ENCODE peak calls at places on chromosomes 16 and 17, in seven cellular contexts. Q is GM12878, W is A549, Z is HCT116, G is K562, H is HepG2, A is H1. E is an unnamed sample.

GRCh38 chr17:50935201-50936124 is 69.3 kb upstream of the TOB1 start:
- DNase-seq in A (no peak), G (no peak), H (peak; percentile 63), Q (no peak), Z (no peak), W (peak; percentile 97), E (no peak)

GRCh38 chr16:84788968-84789371 is 30.8 kb upstream of the CRISPLD2 start:
- DNase-seq in Z (no peak), Q (no peak), G (no peak), A (no peak), H (no peak), W (no peak), E (no peak)

GRCh38 chr17:41530062-41531048 is 2.2 kb upstream of the KRT19 start:
- DNase-seq in Z (peak; percentile 86), Q (no peak), G (peak; percentile 88), W (peak; percentile 89), H (peak; percentile 85), A (no peak), E (peak; percentile 90)

GRCh38 chr17:80512233-80512632 is 32.4 kb upstream of the RPTOR start:
- DNase-seq in A (no peak), H (no peak), W (peak; percentile 70), G (no peak), Z (no peak), Q (no peak), E (no peak)

GRCh38 chr17:77798481-77798880 is 160.0 kb upstream of the TNRC6C start:
- DNase-seq in A (no peak), W (no peak), G (no peak), Z (no peak), Q (no peak), H (no peak), E (no peak)

GRCh38 chr16:71409038-71409775 is 32.6 kb downstream of the TLE7 start:
- DNase-seq in A (no peak), H (no peak), G (no peak), Z (no peak), W (no peak), Q (no peak), E (no peak)

GRCh38 chr17:27846042-27846655 is 45.8 kb upstream of the NOS2 start:
- DNase-seq in Z (no peak), A (no peak), H (no peak), Q (no peak), G (no peak), W (no peak), E (no peak)

GRCh38 chr16:89261691-89262563 is 44.4 kb downstream of the ZNF778 start:
- DNase-seq in Z (no peak), W (no peak), Q (no peak), G (no peak), H (peak; percentile 62), A (no peak), E (no peak)

GRCh38 chr16:67967183-67967955 is 1.1 kb downstream of the SLC12A4 start:
- DNase-seq in Q (no peak), G (no peak), Z (no peak), A (no peak), H (no peak), W (no peak), E (peak; percentile 37)

GRCh38 chr17:71741836-71742235 is 379.0 kb upstream of the SOX9 start:
- DNase-seq in A (no peak), G (no peak), Q (no peak), W (no peak), H (no peak), Z (no peak), E (no peak)

GRCh38 chr17:44354582-44355309 is 8.9 kb downstream of the FAM171A2 start:
- DNase-seq in Q (no peak), G (peak; percentile 17), A (no peak), H (no peak), Z (no peak), W (no peak), E (no peak)

GRCh38 chr17:15432807-15433547 is 34.4 kb downstream of the CDRT4 start:
- DNase-seq in Q (no peak), W (no peak), G (no peak), Z (no peak), A (no peak), H (peak; percentile 97), E (no peak)

GRCh38 chr17:45150911-45151809 is 2.9 kb downstream of the HEXIM1 start:
- DNase-seq in Q (no peak), H (no peak), W (no peak), G (no peak), A (no peak), Z (no peak), E (peak; percentile 51)

GRCh38 chr17:49260011-49260921 is 29.7 kb upstream of the PHOSPHO1 start:
- DNase-seq in H (peak; percentile 35), Q (no peak), Z (peak; percentile 84), W (peak; percentile 85), G (peak; percentile 74), A (no peak), E (peak; percentile 87)

GRCh38 chr17:46885956-46886663 is 34.7 kb downstream of the WNT9B start:
- DNase-seq in Z (no peak), Q (no peak), W (no peak), A (no peak), G (no peak), H (no peak), E (no peak)

GRCh38 chr16:8572919-8573724 is 17.2 kb downstream of the TMEM114 start:
- DNase-seq in A (no peak), H (peak; percentile 61), Q (no peak), Z (peak; percentile 29), W (peak; percentile 38), G (peak; percentile 31), E (no peak)

DNA sequence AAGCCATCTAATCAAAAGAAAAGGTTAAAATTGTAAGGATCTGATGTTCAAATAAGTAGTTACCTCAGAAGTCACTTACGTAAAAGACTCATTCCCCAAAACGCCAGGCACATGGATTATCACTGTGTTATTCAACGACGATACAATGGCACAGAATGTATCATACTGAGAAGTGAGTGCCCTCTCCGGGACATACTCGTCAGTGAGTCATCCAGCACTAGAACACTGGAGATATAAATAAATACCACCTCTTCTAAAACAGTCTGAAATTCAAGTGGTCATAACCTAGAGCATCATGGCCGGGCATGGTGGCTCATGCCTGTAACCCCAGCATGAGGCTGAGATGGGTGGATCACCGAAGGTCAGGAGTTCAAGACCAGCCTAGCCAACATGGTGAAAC is 24.9 kb downstream of the USP31 start:
- DNase-seq in A (no peak), W (peak; percentile 52), G (no peak), Z (no peak), H (no peak), Q (no peak), E (peak; percentile 85)
- H3K27ac ChIP-seq in A (no peak overlapping the region), W (peak overlapping the region; percentile 56), G (no peak overlapping the region), Z (no peak overlapping the region), H (no peak overlapping the region), Q (no peak overlapping the region), E (peak overlapping the region; percentile 27)

DNA sequence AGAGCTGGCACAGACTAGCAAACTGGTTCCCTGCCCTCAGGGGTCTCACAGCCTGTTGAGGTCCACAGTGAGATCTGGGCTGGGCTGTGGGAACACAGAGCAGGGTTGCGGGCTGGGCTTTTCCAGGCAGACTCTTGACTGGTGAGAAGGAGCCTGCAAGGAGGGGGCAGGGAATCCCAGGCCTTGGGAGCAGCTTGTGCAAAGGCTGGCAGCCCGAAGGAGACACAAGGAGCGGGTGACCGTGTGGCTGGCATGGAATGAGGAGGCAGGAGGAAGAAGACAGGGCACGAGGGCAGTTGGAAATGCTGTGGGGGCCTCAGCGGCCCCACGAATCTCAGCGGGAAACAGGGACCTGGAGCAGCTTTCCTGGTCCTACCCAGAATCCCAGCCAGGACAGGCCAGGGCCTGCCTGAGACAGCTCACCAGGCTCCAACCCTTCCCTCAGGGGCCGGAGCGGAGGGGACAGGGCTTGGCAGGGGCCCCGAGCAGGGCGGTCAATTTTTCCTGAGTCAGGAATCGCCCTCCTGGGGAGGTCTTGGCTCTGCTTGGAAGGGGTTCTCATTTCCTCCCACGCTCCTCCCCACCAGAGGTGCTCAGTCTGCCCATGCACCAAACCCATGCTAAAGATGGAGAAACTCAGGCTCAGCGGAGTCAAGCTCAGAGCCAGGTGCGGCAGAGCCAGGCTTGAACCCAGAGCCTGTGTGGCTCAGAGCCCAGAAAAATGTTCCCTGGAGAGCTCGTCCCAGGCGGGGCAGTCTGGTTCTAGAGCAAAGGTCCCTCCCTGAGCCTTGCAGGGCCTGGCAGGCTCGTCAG is 9.2 kb upstream of the SNN start:
- DNase-seq in Z (no peak), Q (no peak), H (no peak), G (no peak), W (no peak), A (no peak), E (no peak)
- TF ChIP-seq MAX in Z (no peak), Q (no peak), H (no peak), G (no peak), W (no peak), A (no peak), E (no peak)

GRCh38 chr17:7842950-7843535 is 9.0 kb downstream of the KDM6B start:
- DNase-seq in W (peak; percentile 52), Q (no peak), G (no peak), Z (no peak), H (peak; percentile 53), A (no peak), E (peak; percentile 95)
- TF ChIP-seq POLR2A in W (no peak), Q (peak; percentile 32), G (peak; percentile 50), Z (no peak), H (peak; percentile 49), A (no peak), E (no peak)

GRCh38 chr17:74972973-74973328 is 392 bp upstream of the HID1 start:
- DNase-seq in H (no peak), W (no peak), Q (no peak), A (no peak), Z (no peak), G (no peak), E (no peak)

GRCh38 chr17:74970395-74970794 is 2.2 kb downstream of the HID1 start:
- DNase-seq in Q (no peak), W (no peak), Z (no peak), G (no peak), A (no peak), H (no peak), E (peak; percentile 24)

GRCh38 chr17:74971842-74972106 is 785 bp downstream of the HID1 start:
- DNase-seq in Q (no peak), Z (no peak), H (no peak), W (no peak), G (no peak), A (no peak), E (no peak)

GRCh38 chr17:74971069-74971841 is 1.3 kb downstream of the HID1 start:
- DNase-seq in W (no peak), Q (no peak), H (no peak), G (no peak), A (no peak), Z (no peak), E (no peak)

DNA sequence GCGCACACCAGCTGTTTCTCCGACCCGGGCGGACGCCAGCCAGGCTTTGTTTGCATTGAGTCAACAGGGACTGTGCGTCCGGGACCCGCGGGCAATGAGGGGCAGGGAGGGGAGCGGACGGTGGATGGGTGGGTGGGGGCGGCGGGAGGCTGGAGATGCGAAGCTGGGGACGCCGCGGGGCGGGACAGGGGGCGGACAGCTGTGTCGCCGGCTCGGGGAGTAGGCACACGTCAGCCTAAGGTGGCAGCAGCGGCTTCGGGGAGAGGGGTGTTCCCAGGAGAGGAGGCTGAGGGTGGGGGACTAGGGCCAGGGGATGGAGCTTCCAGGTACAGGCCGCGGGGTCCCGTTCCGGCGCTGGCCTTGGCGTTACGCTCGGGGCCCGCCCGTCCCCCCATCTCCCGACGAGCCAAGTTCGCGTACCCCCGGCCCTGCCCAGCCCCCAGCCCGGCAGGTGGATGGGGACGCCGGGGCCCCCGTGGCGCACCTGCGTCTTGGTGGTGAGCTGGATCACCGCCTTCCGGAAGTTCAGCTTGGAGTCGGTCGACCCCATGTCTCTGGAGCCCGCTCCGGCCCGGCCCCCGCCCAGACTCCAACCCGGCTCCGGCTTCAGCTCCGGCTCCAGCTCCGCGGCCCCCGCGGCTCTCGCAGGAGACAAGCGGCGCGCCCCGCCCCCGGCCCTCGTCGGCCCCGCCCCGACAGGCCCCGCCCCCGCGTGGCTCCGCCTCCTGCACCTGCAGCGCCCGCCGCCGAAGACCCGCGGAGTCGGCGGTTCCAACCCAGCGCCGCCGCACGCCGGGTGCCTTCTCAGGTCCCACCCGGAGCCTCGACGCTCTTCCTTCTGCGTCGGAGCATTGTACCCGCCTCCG is at the start of gene HID1:
- DNase-seq in Q (no peak), Z (no peak), G (peak; percentile 94), H (peak; percentile 73), A (no peak), W (peak; percentile 88), E (peak; percentile 39)
- H3K27ac ChIP-seq in Q (no peak within 1 kb of the TSS), Z (peak within 1 kb of the TSS; percentile 48), G (no peak within 1 kb of the TSS), H (no peak within 1 kb of the TSS), A (no peak within 1 kb of the TSS), W (peak within 1 kb of the TSS; percentile 84), E (no peak within 1 kb of the TSS)

E was measured in endothelial cell of umbilical vein.